ENCODE peak calls at places on chromosomes 12 and 14, in seven cellular contexts. Z is HCT116, G is K562, A is GM12878, Q is H1, K is SK-N-SH, Y is HepG2. H is an unnamed sample.

GRCh38 chr12:33672879-33673577 is 233.4 kb upstream of the SYT10 start:
- DNase-seq in A (no peak), Z (no peak), Y (no peak), Q (no peak), G (no peak), K (no peak), H (no peak)

GRCh38 chr12:95214466-95214865 is 2.8 kb downstream of the FGD6 start:
- DNase-seq in G (no peak), A (no peak), Q (no peak), K (no peak), Y (no peak), Z (no peak), H (no peak)

GRCh38 chr14:24057271-24057670 is 5.5 kb downstream of the CARMIL3 start:
- DNase-seq in K (peak; percentile 9), Z (no peak), Y (no peak), G (no peak), A (no peak), Q (no peak), H (no peak)

GRCh38 chr14:25237845-25238244 is 187.9 kb upstream of the STXBP6 start:
- DNase-seq in K (no peak), Z (no peak), Q (peak; percentile 7), A (no peak), Y (peak; percentile 59), G (no peak), H (peak; percentile 66)

GRCh38 chr12:19482551-19483109 is 43.3 kb downstream of the AEBP2 start:
- DNase-seq in Y (no peak), K (peak; percentile 20), G (peak; percentile 10), Q (no peak), Z (no peak), A (peak; percentile 84), H (no peak)

GRCh38 chr12:51391047-51391837 is at the start of gene GALNT6:
- DNase-seq in Z (no peak), G (peak; percentile 90), Y (no peak), K (peak; percentile 76), A (no peak), Q (peak; percentile 78), H (peak; percentile 73)

GRCh38 chr14:33728010-33728498 is 222.8 kb downstream of the EGLN3 start:
- DNase-seq in Y (no peak), Q (no peak), Z (no peak), K (no peak), G (no peak), A (no peak), H (peak; percentile 24)

GRCh38 chr14:21723431-21724045 is 49.9 kb upstream of the OR4E1 start:
- DNase-seq in Y (peak; percentile 60), Z (peak; percentile 32), A (no peak), Q (peak; percentile 47), G (peak; percentile 14), K (peak; percentile 22), H (peak; percentile 70)

GRCh38 chr12:108418162-108418561 is 79.1 kb upstream of the CMKLR1 start:
- DNase-seq in G (no peak), Y (no peak), Q (no peak), Z (no peak), K (no peak), A (no peak), H (no peak)

GRCh38 chr12:6507102-6507998 is 13.4 kb downstream of the NCAPD2 start:
- DNase-seq in Y (no peak), G (no peak), Z (no peak), Q (peak; percentile 19), A (no peak), K (no peak), H (no peak)

GRCh38 chr14:61505815-61506809 is 184.7 kb downstream of the PRKCH start:
- DNase-seq in Z (no peak), G (no peak), K (no peak), Y (no peak), A (no peak), Q (no peak), H (no peak)

GRCh38 chr14:101624579-101624978 is 63.3 kb downstream of the DIO3 start:
- DNase-seq in Z (no peak), Q (no peak), K (no peak), G (no peak), A (no peak), Y (no peak), H (no peak)

GRCh38 chr14:101623685-101624444 is 62.6 kb downstream of the DIO3 start:
- DNase-seq in Y (no peak), Z (no peak), G (no peak), K (peak; percentile 35), A (no peak), Q (no peak), H (peak; percentile 42)

GRCh38 chr14:101626331-101626730 is 65.0 kb downstream of the DIO3 start:
- DNase-seq in G (no peak), K (no peak), Q (no peak), Z (no peak), A (no peak), Y (no peak), H (no peak)

GRCh38 chr14:101627913-101628257 is 66.6 kb downstream of the DIO3 start:
- DNase-seq in K (peak; percentile 50), A (no peak), G (no peak), Q (no peak), Z (no peak), Y (no peak), H (no peak)

DNA sequence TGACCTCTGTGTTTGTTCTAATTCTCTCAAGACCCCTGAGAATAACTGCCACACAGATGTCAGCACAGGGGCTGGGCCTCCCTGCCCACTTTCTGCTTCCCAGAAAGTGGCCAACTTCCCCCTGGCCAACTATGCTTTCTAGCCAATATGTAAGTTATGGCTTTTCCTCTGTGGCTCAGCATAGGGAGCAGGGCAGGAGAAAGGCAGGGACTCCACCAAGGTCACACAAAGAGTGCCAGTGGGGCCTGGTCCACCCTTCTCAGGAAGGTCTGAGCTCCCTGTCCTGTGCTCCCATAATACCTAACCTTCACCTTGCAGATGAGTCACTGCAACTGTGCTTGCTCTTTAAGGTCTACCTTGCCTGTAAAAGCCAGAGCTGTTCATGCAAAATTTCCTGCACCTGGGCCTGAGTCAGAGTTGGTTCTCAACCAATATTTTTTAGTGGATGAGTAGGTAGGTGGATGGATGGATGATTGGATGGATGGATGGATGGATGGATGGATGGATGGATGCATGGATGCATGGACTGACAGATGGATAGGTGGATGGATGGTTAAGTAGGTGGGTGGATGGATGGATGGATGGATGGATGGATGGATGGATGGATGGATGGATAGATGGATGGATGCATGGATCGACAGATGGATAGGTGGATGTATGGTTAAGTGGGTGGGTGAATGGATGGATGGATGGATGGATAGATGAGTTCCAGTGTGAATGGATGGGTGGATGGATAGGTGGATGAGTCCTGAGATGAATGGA is 64.2 kb downstream of the DIO3 start:
- DNase-seq in Q (no peak), K (no peak), Z (no peak), Y (no peak), G (no peak), A (no peak), H (no peak)
- TF ChIP-seq JUND in Q (no peak), K (no peak), Z (no peak), Y (no peak), G (no peak), A (no peak), H (no peak)

GRCh38 chr12:77388611-77389265 is 323.4 kb upstream of the E2F7 start:
- DNase-seq in Y (no peak), Z (no peak), K (no peak), G (no peak), A (no peak), Q (no peak), H (no peak)

GRCh38 chr12:77382096-77382742 is 316.9 kb upstream of the E2F7 start:
- DNase-seq in Y (no peak), A (no peak), Q (no peak), G (no peak), K (no peak), Z (no peak), H (no peak)

GRCh38 chr12:77387214-77387613 is 321.8 kb upstream of the E2F7 start:
- DNase-seq in Y (no peak), K (no peak), G (no peak), Q (no peak), Z (no peak), A (no peak), H (no peak)

DNA sequence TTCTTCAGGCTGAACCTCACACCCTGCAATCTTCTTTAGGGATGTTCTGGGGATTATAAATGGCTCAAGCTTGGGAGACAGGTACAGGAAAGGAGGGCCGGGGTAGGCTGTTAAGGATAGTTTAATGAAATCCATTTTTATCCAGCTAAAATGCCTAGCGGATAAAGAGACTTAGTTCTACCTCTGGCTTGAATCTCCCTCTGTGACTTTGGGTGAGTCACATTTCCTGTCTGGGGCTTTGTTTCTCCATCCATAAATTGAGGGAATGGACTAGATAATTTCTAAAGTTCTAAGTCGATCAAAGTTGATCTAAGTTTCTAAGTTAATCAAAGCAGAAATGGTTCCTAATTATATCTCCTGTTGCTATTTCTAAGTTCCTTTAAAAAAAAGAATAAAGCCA is 319.6 kb upstream of the E2F7 start:
- DNase-seq in Z (no peak), K (no peak), G (no peak), A (no peak), Y (no peak), Q (no peak), H (no peak)
- TF ChIP-seq JUND in Z (no peak), K (peak; percentile 60), G (no peak), A (no peak), Y (no peak), Q (no peak), H (no peak)

GRCh38 chr14:54170301-54170700 is 213.7 kb upstream of the BMP4 start:
- DNase-seq in G (no peak), Y (no peak), A (no peak), K (no peak), Q (no peak), Z (no peak), H (no peak)
- TF ChIP-seq JUND in G (no peak), Y (no peak), A (no peak), K (no peak), Q (no peak), Z (no peak), H (no peak)

GRCh38 chr12:105212431-105212830 is 23.5 kb downstream of the APPL2 start:
- DNase-seq in K (no peak), Z (no peak), Q (no peak), G (no peak), A (no peak), Y (no peak), H (no peak)

GRCh38 chr12:105218434-105218833 is 17.5 kb downstream of the APPL2 start:
- DNase-seq in G (no peak), A (no peak), Z (no peak), Y (no peak), K (no peak), Q (no peak), H (no peak)

GRCh38 chr12:105214670-105215375 is 21.2 kb downstream of the APPL2 start:
- DNase-seq in A (no peak), G (no peak), Q (no peak), K (no peak), Z (no peak), Y (peak; percentile 59), H (peak; percentile 65)

GRCh38 chr12:105209091-105209490 is 26.9 kb downstream of the APPL2 start:
- DNase-seq in Q (no peak), A (no peak), Z (no peak), G (no peak), K (no peak), Y (no peak), H (no peak)

DNA sequence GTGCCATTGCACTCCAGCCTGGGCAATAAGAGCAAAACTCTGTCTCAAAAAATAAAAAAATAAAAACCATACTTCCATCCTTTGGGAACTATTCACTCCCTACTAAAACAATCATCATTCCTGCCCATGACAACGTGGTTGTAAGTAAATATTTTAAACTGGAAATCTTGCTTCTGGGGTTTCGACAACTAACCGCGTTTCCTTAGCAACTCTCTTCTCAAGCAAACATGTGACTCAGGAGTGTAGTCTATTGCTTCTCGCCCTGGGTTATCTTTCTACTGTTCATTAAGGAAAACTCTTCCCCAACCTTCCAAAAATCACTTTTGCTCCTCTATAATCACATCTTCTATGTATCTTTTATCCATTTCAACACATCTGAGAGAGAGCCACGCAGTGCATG is 21.8 kb downstream of the APPL2 start:
- DNase-seq in K (no peak), G (no peak), A (no peak), Y (no peak), Q (no peak), Z (no peak), H (peak; percentile 31)
- TF ChIP-seq JUND in K (no peak), G (no peak), A (no peak), Y (no peak), Q (no peak), Z (no peak), H (no peak)

H was measured in T47D.